ENCODE peak calls at places on chromosomes 7 and 10, in five cellular contexts. Q is left ventricle myocardium inferior, Z is cardiac muscle cell, L is A549, Y is HFF-Myc. X is an unnamed sample.

GRCh38 chr7:32515890-32516550 is 20.7 kb downstream of the AVL9 start:
- DNase-seq in Q (no peak), Z (no peak), L (no peak), Y (no peak), X (peak; percentile 25)

GRCh38 chr10:80161321-80162084 is 29.0 kb downstream of the PLAC9 start:
- DNase-seq in Q (no peak), Z (peak; percentile 27), L (peak; percentile 40), Y (no peak), X (no peak)

GRCh38 chr10:7687228-7687907 is 15.7 kb upstream of the ITIH2 start:
- DNase-seq in Q (peak; percentile 75), Z (peak; percentile 96), L (peak; percentile 94), Y (peak; percentile 60), X (peak; percentile 94)

GRCh38 chr7:2843191-2843685 is 870 bp downstream of the GNA12 start:
- DNase-seq in Q (no peak), Z (no peak), L (no peak), Y (no peak), X (no peak)

GRCh38 chr10:3949741-3950140 is 164.7 kb upstream of the KLF6 start:
- DNase-seq in Q (no peak), Z (no peak), L (no peak), Y (no peak), X (no peak)

GRCh38 chr10:35554036-35554435 is 51.1 kb upstream of the GJD4 start:
- DNase-seq in Q (no peak), Z (no peak), L (no peak), Y (no peak), X (no peak)

GRCh38 chr7:157065046-157065445 is 54.6 kb upstream of the MNX1 start:
- DNase-seq in Q (no peak), Z (no peak), L (no peak), Y (no peak), X (no peak)

GRCh38 chr10:93422121-93422520 is 60.0 kb downstream of the MYOF start:
- DNase-seq in Q (no peak), Z (no peak), L (no peak), Y (no peak), X (no peak)

GRCh38 chr10:69786791-69787190 is 14.9 kb upstream of the COL13A1 start:
- DNase-seq in Q (no peak), Z (peak; percentile 74), L (peak; percentile 31), Y (no peak), X (peak; percentile 79)

GRCh38 chr10:89204621-89205020 is 2.5 kb downstream of the CH25H start:
- DNase-seq in Q (no peak), Z (no peak), L (no peak), Y (no peak), X (no peak)

GRCh38 chr10:103637855-103638561 is 144.5 kb downstream of the NEURL1 start:
- DNase-seq in Q (peak; percentile 78), Z (peak; percentile 83), L (no peak), Y (no peak), X (peak; percentile 61)

GRCh38 chr7:129361771-129362170 is 72.5 kb upstream of the STRIP2 start:
- DNase-seq in Q (no peak), Z (no peak), L (no peak), Y (no peak), X (no peak)

GRCh38 chr7:139853576-139854511 is 24.8 kb downstream of the TBXAS1 start:
- DNase-seq in Q (no peak), Z (peak; percentile 95), L (peak; percentile 24), Y (no peak), X (peak; percentile 97)

GRCh38 chr10:133307776-133308430 is 769 bp downstream of the TUBGCP2 start:
- DNase-seq in Q (peak; percentile 57), Z (peak; percentile 62), L (peak; percentile 86), Y (no peak), X (peak; percentile 73)

GRCh38 chr10:4651404-4652037 is 174.5 kb upstream of the AKR1E2 start:
- DNase-seq in Q (no peak), Z (no peak), L (no peak), Y (no peak), X (no peak)

GRCh38 chr7:113710310-113711106 is 208.3 kb downstream of the PPP1R3A start:
- DNase-seq in Q (no peak), Z (peak; percentile 89), L (peak; percentile 85), Y (peak; percentile 74), X (peak; percentile 91)

GRCh38 chr10:122279725-122280141 is 8.6 kb downstream of the BTBD16 start:
- DNase-seq in Q (peak; percentile 38), Z (peak; percentile 65), L (peak; percentile 56), Y (no peak), X (peak; percentile 64)

GRCh38 chr7:28169166-28169713 is 11.4 kb downstream of the JAZF1 start:
- DNase-seq in Q (no peak), Z (no peak), L (no peak), Y (no peak), X (no peak)

GRCh38 chr7:26699761-26700160 is 164.6 kb downstream of the SKAP2 start:
- DNase-seq in Q (no peak), Z (no peak), L (peak; percentile 49), Y (no peak), X (no peak)

GRCh38 chr10:103713676-103714075 is 141.7 kb downstream of the SH3PXD2A start:
- DNase-seq in Q (no peak), Z (no peak), L (no peak), Y (no peak), X (no peak)

GRCh38 chr7:131544449-131545425 is 11.7 kb downstream of the PODXL start:
- DNase-seq in Q (no peak), Z (peak; percentile 35), L (peak; percentile 66), Y (no peak), X (peak; percentile 47)
- TF ChIP-seq CTCF in Q (peak; percentile 41), Z (peak; percentile 32), L (peak; percentile 46), Y (peak; percentile 27), X (peak; percentile 32)

DNA sequence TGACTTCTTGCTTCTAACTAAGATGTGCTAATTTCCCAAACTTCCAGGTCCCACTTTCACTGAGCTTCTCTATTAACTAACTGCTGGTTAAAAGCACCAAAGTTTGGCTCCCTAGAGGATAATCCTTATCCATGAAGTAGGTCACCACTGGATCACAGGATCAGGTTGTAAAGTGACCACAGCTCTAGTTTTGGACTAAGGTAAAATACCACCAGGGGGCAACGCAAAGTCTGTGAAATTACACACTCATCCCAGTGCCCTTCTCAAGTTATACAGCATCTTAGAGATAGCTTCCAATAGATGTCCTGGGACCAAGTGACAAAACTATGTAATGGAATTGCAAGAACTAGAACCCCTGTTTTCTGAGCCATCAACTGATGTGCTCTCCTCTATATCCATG is 116.4 kb upstream of the ASAH2 start:
- DNase-seq in Q (no peak), Z (peak; percentile 64), L (peak; percentile 58), Y (no peak), X (peak; percentile 72)
- TF ChIP-seq CTCF in Q (peak; percentile 44), Z (peak; percentile 60), L (peak; percentile 47), Y (peak; percentile 32), X (peak; percentile 61)

GRCh38 chr7:112449902-112450806 is at the start of gene IFRD1:
- DNase-seq in Q (peak; percentile 99), Z (peak; percentile 99), L (peak; percentile 99), Y (peak; percentile 95), X (peak; percentile 99)
- TF ChIP-seq CTCF in Q (no peak), Z (no peak), L (no peak), Y (no peak), X (no peak)

DNA sequence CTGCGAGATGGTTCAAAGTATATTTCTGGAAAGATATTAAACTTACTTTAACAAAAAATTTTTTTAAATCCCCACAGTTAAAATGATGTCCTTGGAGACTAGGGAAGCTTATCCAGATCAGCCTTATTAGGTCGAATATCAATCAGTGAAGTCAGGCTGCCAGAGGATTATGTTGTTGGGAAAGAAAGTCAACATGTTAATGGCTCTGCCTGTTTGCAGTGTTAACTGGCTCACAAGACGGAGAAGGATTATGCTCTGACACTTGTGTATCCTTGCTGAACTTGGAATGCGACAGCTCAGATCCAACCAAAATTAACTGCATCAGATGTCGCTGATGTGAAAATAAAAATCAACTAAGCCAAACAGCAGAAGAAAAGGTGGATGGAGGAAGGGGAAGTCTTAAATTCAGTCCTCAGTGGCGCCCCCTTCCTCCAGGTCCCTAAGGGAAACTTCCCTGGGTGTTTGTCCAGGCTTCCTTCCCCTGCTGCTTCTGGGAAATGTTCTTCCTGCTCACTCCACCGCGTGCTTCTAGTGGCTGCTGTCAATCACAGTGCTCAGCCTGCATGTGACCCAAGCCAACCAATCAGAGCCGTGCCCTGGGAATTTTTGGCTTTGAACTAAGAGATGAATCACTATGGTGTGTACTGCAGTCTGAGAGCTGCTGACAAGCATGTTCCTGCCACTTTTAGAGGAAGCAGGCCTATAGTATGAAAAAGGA is 690.4 kb upstream of the NRP1 start:
- DNase-seq in Q (no peak), Z (peak; percentile 29), L (peak; percentile 43), Y (no peak), X (peak; percentile 33)
- TF ChIP-seq CTCF in Q (no peak), Z (no peak), L (no peak), Y (peak; percentile 2), X (no peak)

GRCh38 chr7:4830176-4830575 is 31.7 kb downstream of the PAPOLB start:
- DNase-seq in Q (peak; percentile 68), Z (peak; percentile 81), L (peak; percentile 74), Y (peak; percentile 22), X (peak; percentile 74)
- TF ChIP-seq CTCF in Q (peak; percentile 83), Z (peak; percentile 98), L (peak; percentile 53), Y (peak; percentile 95), X (peak; percentile 92)

GRCh38 chr10:18421726-18422293 is 229.6 kb downstream of the NSUN6 start:
- DNase-seq in Q (no peak), Z (no peak), L (no peak), Y (no peak), X (no peak)

GRCh38 chr10:18424200-18424599 is 227.2 kb downstream of the NSUN6 start:
- DNase-seq in Q (no peak), Z (no peak), L (no peak), Y (no peak), X (no peak)

GRCh38 chr10:18419945-18420344 is 231.4 kb downstream of the NSUN6 start:
- DNase-seq in Q (no peak), Z (no peak), L (no peak), Y (no peak), X (no peak)

GRCh38 chr10:18418579-18419210 is 232.7 kb downstream of the NSUN6 start:
- DNase-seq in Q (no peak), Z (no peak), L (no peak), Y (no peak), X (peak; percentile 2)

GRCh38 chr10:18423058-18423637 is 228.2 kb downstream of the NSUN6 start:
- DNase-seq in Q (no peak), Z (no peak), L (no peak), Y (no peak), X (no peak)
- TF ChIP-seq CTCF in Q (no peak), Z (no peak), L (no peak), Y (no peak), X (no peak)

X was measured in fibroblast of pulmonary artery.